ENCODE peak calls at places on chromosomes 3 and 15, in nine cellular contexts. One of them, this sample, is unnamed.

GRCh38 chr3:36597422-36597821 is 166.9 kb downstream of the DCLK3 start:
- DNase-seq in thyroid gland: no peak
- DNase-seq in fibroblast of the conjunctiva: no peak
- DNase-seq in CMK: no peak
- DNase-seq in HFF-Myc: no peak
- DNase-seq in HT1080: peak; percentile 68
- DNase-seq in GM04503: no peak
- DNase-seq in Calu3: no peak
- DNase-seq in stimulated activated CD4-positive, alpha-beta T cell treated with anti-CD3 and anti-CD28 coated beads, Interleukin-1b, Interleukin-23, amount 100 ng/mL, for 48 hours: no peak
- DNase-seq in this sample: no peak

GRCh38 chr3:15681668-15682067 is 80.1 kb downstream of the BTD start:
- DNase-seq in thyroid gland: no peak
- DNase-seq in fibroblast of the conjunctiva: no peak
- DNase-seq in CMK: no peak
- DNase-seq in HFF-Myc: no peak
- DNase-seq in HT1080: no peak
- DNase-seq in GM04503: no peak
- DNase-seq in Calu3: no peak
- DNase-seq in stimulated activated CD4-positive, alpha-beta T cell treated with anti-CD3 and anti-CD28 coated beads, Interleukin-1b, Interleukin-23, amount 100 ng/mL, for 48 hours: no peak
- DNase-seq in this sample: no peak

GRCh38 chr3:37531071-37531720 is 330.5 kb upstream of the CTDSPL start:
- DNase-seq in thyroid gland: no peak
- DNase-seq in fibroblast of the conjunctiva: no peak
- DNase-seq in CMK: peak; percentile 88
- DNase-seq in HFF-Myc: no peak
- DNase-seq in HT1080: no peak
- DNase-seq in GM04503: no peak
- DNase-seq in Calu3: no peak
- DNase-seq in stimulated activated CD4-positive, alpha-beta T cell treated with anti-CD3 and anti-CD28 coated beads, Interleukin-1b, Interleukin-23, amount 100 ng/mL, for 48 hours: no peak
- DNase-seq in this sample: no peak

GRCh38 chr3:40677321-40677720 is 152.6 kb downstream of the ZNF621 start:
- DNase-seq in thyroid gland: no peak
- DNase-seq in fibroblast of the conjunctiva: no peak
- DNase-seq in CMK: no peak
- DNase-seq in HFF-Myc: no peak
- DNase-seq in HT1080: no peak
- DNase-seq in GM04503: no peak
- DNase-seq in Calu3: no peak
- DNase-seq in stimulated activated CD4-positive, alpha-beta T cell treated with anti-CD3 and anti-CD28 coated beads, Interleukin-1b, Interleukin-23, amount 100 ng/mL, for 48 hours: no peak
- DNase-seq in this sample: no peak

GRCh38 chr3:156148946-156149348 is 28.6 kb downstream of the KCNAB1 start:
- DNase-seq in thyroid gland: no peak
- DNase-seq in fibroblast of the conjunctiva: no peak
- DNase-seq in CMK: no peak
- DNase-seq in HFF-Myc: no peak
- DNase-seq in HT1080: no peak
- DNase-seq in GM04503: no peak
- DNase-seq in Calu3: no peak
- DNase-seq in stimulated activated CD4-positive, alpha-beta T cell treated with anti-CD3 and anti-CD28 coated beads, Interleukin-1b, Interleukin-23, amount 100 ng/mL, for 48 hours: no peak
- DNase-seq in this sample: no peak

GRCh38 chr3:21665444-21665843 is 85.6 kb downstream of the ZNF385D start:
- DNase-seq in thyroid gland: peak; percentile 35
- DNase-seq in fibroblast of the conjunctiva: no peak
- DNase-seq in CMK: no peak
- DNase-seq in HFF-Myc: no peak
- DNase-seq in HT1080: no peak
- DNase-seq in GM04503: no peak
- DNase-seq in Calu3: no peak
- DNase-seq in stimulated activated CD4-positive, alpha-beta T cell treated with anti-CD3 and anti-CD28 coated beads, Interleukin-1b, Interleukin-23, amount 100 ng/mL, for 48 hours: no peak
- DNase-seq in this sample: no peak

GRCh38 chr3:139202226-139202958 is 141.4 kb upstream of the MRPS22 start:
- DNase-seq in thyroid gland: peak; percentile 7
- DNase-seq in fibroblast of the conjunctiva: no peak
- DNase-seq in CMK: no peak
- DNase-seq in HFF-Myc: no peak
- DNase-seq in HT1080: peak; percentile 76
- DNase-seq in GM04503: no peak
- DNase-seq in Calu3: peak; percentile 87
- DNase-seq in stimulated activated CD4-positive, alpha-beta T cell treated with anti-CD3 and anti-CD28 coated beads, Interleukin-1b, Interleukin-23, amount 100 ng/mL, for 48 hours: no peak
- DNase-seq in this sample: no peak

GRCh38 chr3:13712682-13713180 is 163.8 kb downstream of the FBLN2 start:
- DNase-seq in thyroid gland: no peak
- DNase-seq in fibroblast of the conjunctiva: no peak
- DNase-seq in CMK: no peak
- DNase-seq in HFF-Myc: no peak
- DNase-seq in HT1080: no peak
- DNase-seq in GM04503: no peak
- DNase-seq in Calu3: no peak
- DNase-seq in stimulated activated CD4-positive, alpha-beta T cell treated with anti-CD3 and anti-CD28 coated beads, Interleukin-1b, Interleukin-23, amount 100 ng/mL, for 48 hours: no peak
- DNase-seq in this sample: no peak

GRCh38 chr3:46716461-46717441 is 918 bp downstream of the PRSS50 start:
- DNase-seq in thyroid gland: no peak
- DNase-seq in fibroblast of the conjunctiva: no peak
- DNase-seq in CMK: no peak
- DNase-seq in HFF-Myc: no peak
- DNase-seq in HT1080: no peak
- DNase-seq in GM04503: no peak
- DNase-seq in Calu3: no peak
- DNase-seq in stimulated activated CD4-positive, alpha-beta T cell treated with anti-CD3 and anti-CD28 coated beads, Interleukin-1b, Interleukin-23, amount 100 ng/mL, for 48 hours: no peak
- DNase-seq in this sample: peak; percentile 10

GRCh38 chr3:108088697-108089096 is 2.1 kb downstream of the CD47 start:
- DNase-seq in thyroid gland: no peak
- DNase-seq in fibroblast of the conjunctiva: no peak
- DNase-seq in CMK: no peak
- DNase-seq in HFF-Myc: no peak
- DNase-seq in HT1080: peak; percentile 57
- DNase-seq in GM04503: no peak
- DNase-seq in Calu3: peak; percentile 20
- DNase-seq in stimulated activated CD4-positive, alpha-beta T cell treated with anti-CD3 and anti-CD28 coated beads, Interleukin-1b, Interleukin-23, amount 100 ng/mL, for 48 hours: peak; percentile 71
- DNase-seq in this sample: peak; percentile 58

GRCh38 chr3:177193706-177194268 is 3.5 kb downstream of the TBL1XR1 start:
- DNase-seq in thyroid gland: no peak
- DNase-seq in fibroblast of the conjunctiva: no peak
- DNase-seq in CMK: no peak
- DNase-seq in HFF-Myc: no peak
- DNase-seq in HT1080: no peak
- DNase-seq in GM04503: no peak
- DNase-seq in Calu3: no peak
- DNase-seq in stimulated activated CD4-positive, alpha-beta T cell treated with anti-CD3 and anti-CD28 coated beads, Interleukin-1b, Interleukin-23, amount 100 ng/mL, for 48 hours: no peak
- DNase-seq in this sample: no peak

GRCh38 chr3:184815046-184815930 is 3.3 kb downstream of the VPS8 start:
- DNase-seq in thyroid gland: no peak
- DNase-seq in fibroblast of the conjunctiva: no peak
- DNase-seq in CMK: no peak
- DNase-seq in HFF-Myc: peak; percentile 26
- DNase-seq in HT1080: peak; percentile 81
- DNase-seq in GM04503: no peak
- DNase-seq in Calu3: no peak
- DNase-seq in stimulated activated CD4-positive, alpha-beta T cell treated with anti-CD3 and anti-CD28 coated beads, Interleukin-1b, Interleukin-23, amount 100 ng/mL, for 48 hours: peak; percentile 25
- DNase-seq in this sample: peak; percentile 32

GRCh38 chr15:77481670-77482069 is 61.0 kb downstream of the HMG20A start:
- DNase-seq in thyroid gland: no peak
- DNase-seq in fibroblast of the conjunctiva: no peak
- DNase-seq in CMK: no peak
- DNase-seq in HFF-Myc: no peak
- DNase-seq in HT1080: no peak
- DNase-seq in GM04503: peak; percentile 34
- DNase-seq in Calu3: no peak
- DNase-seq in stimulated activated CD4-positive, alpha-beta T cell treated with anti-CD3 and anti-CD28 coated beads, Interleukin-1b, Interleukin-23, amount 100 ng/mL, for 48 hours: no peak
- DNase-seq in this sample: no peak

GRCh38 chr15:27805261-27806220 is 293.6 kb downstream of the OCA2 start:
- DNase-seq in thyroid gland: no peak
- DNase-seq in fibroblast of the conjunctiva: no peak
- DNase-seq in CMK: no peak
- DNase-seq in HFF-Myc: no peak
- DNase-seq in HT1080: no peak
- DNase-seq in GM04503: no peak
- DNase-seq in Calu3: no peak
- DNase-seq in stimulated activated CD4-positive, alpha-beta T cell treated with anti-CD3 and anti-CD28 coated beads, Interleukin-1b, Interleukin-23, amount 100 ng/mL, for 48 hours: no peak
- DNase-seq in this sample: no peak